ENCODE peak calls at places on chromosomes 3 and 15, in six cellular contexts. One of them, this sample, is unnamed.

GRCh38 chr3:159175391-159175725 is 373.5 kb downstream of the MFSD1 start:
- DNase-seq in GM12891: no peak
- DNase-seq in upper lobe of left lung: no peak
- DNase-seq in mesendoderm: no peak
- DNase-seq in kidney: no peak
- DNase-seq in IMR-90: no peak
- DNase-seq in this sample: no peak

GRCh38 chr15:50315814-50316630 is 39.0 kb downstream of the GABPB1 start:
- DNase-seq in GM12891: no peak
- DNase-seq in upper lobe of left lung: no peak
- DNase-seq in mesendoderm: peak
- DNase-seq in IMR-90: peak
- DNase-seq in kidney: no peak
- DNase-seq in this sample: no peak

GRCh38 chr3:79947469-79947868 is 179.7 kb upstream of the ROBO1 start:
- DNase-seq in upper lobe of left lung: no peak
- DNase-seq in kidney: no peak
- DNase-seq in GM12891: no peak
- DNase-seq in mesendoderm: no peak
- DNase-seq in IMR-90: no peak
- DNase-seq in this sample: no peak

GRCh38 chr3:107193114-107193513 is 184.1 kb upstream of the CCDC54 start:
- DNase-seq in kidney: no peak
- DNase-seq in IMR-90: no peak
- DNase-seq in GM12891: no peak
- DNase-seq in mesendoderm: no peak
- DNase-seq in upper lobe of left lung: no peak
- DNase-seq in this sample: no peak

GRCh38 chr3:15055019-15055557 is 10.0 kb downstream of the MRPS25 start:
- DNase-seq in GM12891: no peak
- DNase-seq in mesendoderm: no peak
- DNase-seq in IMR-90: peak
- DNase-seq in upper lobe of left lung: no peak
- DNase-seq in kidney: no peak
- DNase-seq in this sample: no peak

GRCh38 chr15:45589296-45589695 is 2.1 kb downstream of the BLOC1S6 start:
- DNase-seq in upper lobe of left lung: no peak
- DNase-seq in GM12891: no peak
- DNase-seq in kidney: no peak
- DNase-seq in mesendoderm: no peak
- DNase-seq in IMR-90: peak
- DNase-seq in this sample: no peak

GRCh38 chr3:61574854-61575253 is 13.5 kb downstream of the PTPRG start:
- DNase-seq in upper lobe of left lung: no peak
- DNase-seq in kidney: no peak
- DNase-seq in GM12891: no peak
- DNase-seq in IMR-90: peak
- DNase-seq in mesendoderm: peak
- DNase-seq in this sample: peak

GRCh38 chr15:34654625-34655024 is 71.2 kb upstream of the GOLGA8B start:
- DNase-seq in upper lobe of left lung: no peak
- DNase-seq in mesendoderm: no peak
- DNase-seq in kidney: no peak
- DNase-seq in GM12891: no peak
- DNase-seq in IMR-90: no peak
- DNase-seq in this sample: no peak

GRCh38 chr3:140943781-140944547 is 2.3 kb downstream of the SLC25A36 start:
- DNase-seq in IMR-90: no peak
- DNase-seq in GM12891: no peak
- DNase-seq in upper lobe of left lung: no peak
- DNase-seq in kidney: no peak
- DNase-seq in mesendoderm: no peak
- DNase-seq in this sample: no peak

This sample was measured in 8988T.